ENCODE peak calls at places on chromosomes 12 and 14, in ten cellular contexts. One of them, this sample, is unnamed.

GRCh38 chr12:59698599-59698998 is 102.8 kb downstream of the SLC16A7 start:
- DNase-seq in KBM-7: no peak
- DNase-seq in posterior vena cava: no peak
- DNase-seq in HEK293T: no peak
- DNase-seq in stimulated activated CD8-positive, alpha-beta memory T cell treated with anti-CD3 and anti-CD28 coated beads, Interleukin-7, amount 100 ng/mL, for 1 hour: no peak
- DNase-seq in kidney tubule cell: no peak
- DNase-seq in SW480: no peak
- DNase-seq in T-helper 1 cell: no peak
- DNase-seq in HT1080: no peak
- DNase-seq in ACHN: no peak
- DNase-seq in this sample: peak

GRCh38 chr12:94644141-94644575 is 6.2 kb downstream of the TMCC3 start:
- DNase-seq in KBM-7: peak
- DNase-seq in posterior vena cava: no peak
- DNase-seq in HEK293T: no peak
- DNase-seq in stimulated activated CD8-positive, alpha-beta memory T cell treated with anti-CD3 and anti-CD28 coated beads, Interleukin-7, amount 100 ng/mL, for 1 hour: no peak
- DNase-seq in kidney tubule cell: peak
- DNase-seq in SW480: no peak
- DNase-seq in T-helper 1 cell: no peak
- DNase-seq in HT1080: peak
- DNase-seq in ACHN: peak
- DNase-seq in this sample: peak

GRCh38 chr12:86724716-86725115 is 468.5 kb upstream of the MGAT4C start:
- DNase-seq in KBM-7: no peak
- DNase-seq in posterior vena cava: no peak
- DNase-seq in HEK293T: no peak
- DNase-seq in stimulated activated CD8-positive, alpha-beta memory T cell treated with anti-CD3 and anti-CD28 coated beads, Interleukin-7, amount 100 ng/mL, for 1 hour: no peak
- DNase-seq in kidney tubule cell: no peak
- DNase-seq in SW480: no peak
- DNase-seq in T-helper 1 cell: no peak
- DNase-seq in HT1080: no peak
- DNase-seq in ACHN: no peak
- DNase-seq in this sample: no peak

GRCh38 chr12:132429932-132430643 is 59.9 kb upstream of the FBRSL1 start:
- DNase-seq in KBM-7: peak
- DNase-seq in posterior vena cava: no peak
- DNase-seq in HEK293T: no peak
- DNase-seq in stimulated activated CD8-positive, alpha-beta memory T cell treated with anti-CD3 and anti-CD28 coated beads, Interleukin-7, amount 100 ng/mL, for 1 hour: peak
- DNase-seq in kidney tubule cell: peak
- DNase-seq in SW480: peak
- DNase-seq in T-helper 1 cell: peak
- DNase-seq in HT1080: no peak
- DNase-seq in ACHN: peak
- DNase-seq in this sample: peak

GRCh38 chr12:96886998-96887677 is 19.9 kb upstream of the NEDD1 start:
- DNase-seq in KBM-7: no peak
- DNase-seq in posterior vena cava: no peak
- DNase-seq in HEK293T: no peak
- DNase-seq in stimulated activated CD8-positive, alpha-beta memory T cell treated with anti-CD3 and anti-CD28 coated beads, Interleukin-7, amount 100 ng/mL, for 1 hour: no peak
- DNase-seq in kidney tubule cell: no peak
- DNase-seq in SW480: no peak
- DNase-seq in T-helper 1 cell: no peak
- DNase-seq in HT1080: no peak
- DNase-seq in ACHN: no peak
- DNase-seq in this sample: no peak

GRCh38 chr12:5166976-5167375 is 123.3 kb downstream of the KCNA5 start:
- DNase-seq in KBM-7: no peak
- DNase-seq in posterior vena cava: no peak
- DNase-seq in HEK293T: no peak
- DNase-seq in stimulated activated CD8-positive, alpha-beta memory T cell treated with anti-CD3 and anti-CD28 coated beads, Interleukin-7, amount 100 ng/mL, for 1 hour: no peak
- DNase-seq in kidney tubule cell: peak
- DNase-seq in SW480: peak
- DNase-seq in T-helper 1 cell: no peak
- DNase-seq in HT1080: peak
- DNase-seq in ACHN: peak
- DNase-seq in this sample: no peak

GRCh38 chr12:107179883-107180282 is 86.5 kb upstream of the CRY1 start:
- DNase-seq in KBM-7: no peak
- DNase-seq in posterior vena cava: no peak
- DNase-seq in HEK293T: no peak
- DNase-seq in stimulated activated CD8-positive, alpha-beta memory T cell treated with anti-CD3 and anti-CD28 coated beads, Interleukin-7, amount 100 ng/mL, for 1 hour: no peak
- DNase-seq in kidney tubule cell: no peak
- DNase-seq in SW480: no peak
- DNase-seq in T-helper 1 cell: no peak
- DNase-seq in HT1080: peak
- DNase-seq in ACHN: no peak
- DNase-seq in this sample: peak

GRCh38 chr12:76422878-76423438 is 74.7 kb upstream of the BBS10 start:
- DNase-seq in KBM-7: no peak
- DNase-seq in posterior vena cava: no peak
- DNase-seq in HEK293T: peak
- DNase-seq in stimulated activated CD8-positive, alpha-beta memory T cell treated with anti-CD3 and anti-CD28 coated beads, Interleukin-7, amount 100 ng/mL, for 1 hour: no peak
- DNase-seq in kidney tubule cell: peak
- DNase-seq in SW480: no peak
- DNase-seq in T-helper 1 cell: no peak
- DNase-seq in HT1080: no peak
- DNase-seq in ACHN: no peak
- DNase-seq in this sample: peak

GRCh38 chr12:49545815-49546214 is 7.0 kb downstream of the KCNH3 start:
- DNase-seq in KBM-7: no peak
- DNase-seq in posterior vena cava: peak
- DNase-seq in HEK293T: no peak
- DNase-seq in stimulated activated CD8-positive, alpha-beta memory T cell treated with anti-CD3 and anti-CD28 coated beads, Interleukin-7, amount 100 ng/mL, for 1 hour: no peak
- DNase-seq in kidney tubule cell: no peak
- DNase-seq in SW480: no peak
- DNase-seq in T-helper 1 cell: no peak
- DNase-seq in HT1080: no peak
- DNase-seq in ACHN: no peak
- DNase-seq in this sample: no peak

GRCh38 chr12:34396006-34396860 is 373.9 kb downstream of the ALG10 start:
- DNase-seq in KBM-7: no peak
- DNase-seq in posterior vena cava: peak
- DNase-seq in HEK293T: no peak
- DNase-seq in stimulated activated CD8-positive, alpha-beta memory T cell treated with anti-CD3 and anti-CD28 coated beads, Interleukin-7, amount 100 ng/mL, for 1 hour: no peak
- DNase-seq in kidney tubule cell: no peak
- DNase-seq in SW480: no peak
- DNase-seq in T-helper 1 cell: peak
- DNase-seq in HT1080: no peak
- DNase-seq in ACHN: no peak
- DNase-seq in this sample: no peak

GRCh38 chr12:11882301-11883019 is 188.3 kb upstream of the BCL2L14 start:
- DNase-seq in KBM-7: no peak
- DNase-seq in posterior vena cava: no peak
- DNase-seq in HEK293T: no peak
- DNase-seq in stimulated activated CD8-positive, alpha-beta memory T cell treated with anti-CD3 and anti-CD28 coated beads, Interleukin-7, amount 100 ng/mL, for 1 hour: no peak
- DNase-seq in kidney tubule cell: peak
- DNase-seq in SW480: peak
- DNase-seq in T-helper 1 cell: no peak
- DNase-seq in HT1080: no peak
- DNase-seq in ACHN: peak
- DNase-seq in this sample: no peak

GRCh38 chr12:131682511-131682895 is 28.4 kb upstream of the SFSWAP start:
- DNase-seq in KBM-7: no peak
- DNase-seq in posterior vena cava: no peak
- DNase-seq in HEK293T: no peak
- DNase-seq in stimulated activated CD8-positive, alpha-beta memory T cell treated with anti-CD3 and anti-CD28 coated beads, Interleukin-7, amount 100 ng/mL, for 1 hour: no peak
- DNase-seq in kidney tubule cell: no peak
- DNase-seq in SW480: no peak
- DNase-seq in T-helper 1 cell: peak
- DNase-seq in HT1080: no peak
- DNase-seq in ACHN: no peak
- DNase-seq in this sample: no peak

GRCh38 chr14:96863327-96863985 is 66.3 kb downstream of the VRK1 start:
- DNase-seq in KBM-7: no peak
- DNase-seq in posterior vena cava: no peak
- DNase-seq in HEK293T: no peak
- DNase-seq in stimulated activated CD8-positive, alpha-beta memory T cell treated with anti-CD3 and anti-CD28 coated beads, Interleukin-7, amount 100 ng/mL, for 1 hour: no peak
- DNase-seq in kidney tubule cell: no peak
- DNase-seq in SW480: no peak
- DNase-seq in T-helper 1 cell: no peak
- DNase-seq in HT1080: no peak
- DNase-seq in ACHN: no peak
- DNase-seq in this sample: no peak

GRCh38 chr12:50112456-50113218 is 601 bp downstream of the COX14 start:
- DNase-seq in KBM-7: no peak
- DNase-seq in posterior vena cava: peak
- DNase-seq in HEK293T: peak
- DNase-seq in stimulated activated CD8-positive, alpha-beta memory T cell treated with anti-CD3 and anti-CD28 coated beads, Interleukin-7, amount 100 ng/mL, for 1 hour: no peak
- DNase-seq in kidney tubule cell: peak
- DNase-seq in SW480: peak
- DNase-seq in T-helper 1 cell: no peak
- DNase-seq in HT1080: no peak
- DNase-seq in ACHN: peak
- DNase-seq in this sample: no peak

GRCh38 chr12:32671930-32672785 is 6.9 kb upstream of the DNM1L start:
- DNase-seq in KBM-7: peak
- DNase-seq in posterior vena cava: no peak
- DNase-seq in HEK293T: peak
- DNase-seq in stimulated activated CD8-positive, alpha-beta memory T cell treated with anti-CD3 and anti-CD28 coated beads, Interleukin-7, amount 100 ng/mL, for 1 hour: no peak
- DNase-seq in kidney tubule cell: peak
- DNase-seq in SW480: peak
- DNase-seq in T-helper 1 cell: no peak
- DNase-seq in HT1080: peak
- DNase-seq in ACHN: peak
- DNase-seq in this sample: peak

GRCh38 chr12:15122349-15122748 is 98.9 kb downstream of the RERG start:
- DNase-seq in KBM-7: no peak
- DNase-seq in posterior vena cava: no peak
- DNase-seq in HEK293T: no peak
- DNase-seq in stimulated activated CD8-positive, alpha-beta memory T cell treated with anti-CD3 and anti-CD28 coated beads, Interleukin-7, amount 100 ng/mL, for 1 hour: no peak
- DNase-seq in kidney tubule cell: peak
- DNase-seq in SW480: no peak
- DNase-seq in T-helper 1 cell: no peak
- DNase-seq in HT1080: no peak
- DNase-seq in ACHN: no peak
- DNase-seq in this sample: no peak

GRCh38 chr12:64665506-64665905 is 55.2 kb downstream of the RASSF3 start:
- DNase-seq in KBM-7: peak
- DNase-seq in posterior vena cava: no peak
- DNase-seq in HEK293T: no peak
- DNase-seq in stimulated activated CD8-positive, alpha-beta memory T cell treated with anti-CD3 and anti-CD28 coated beads, Interleukin-7, amount 100 ng/mL, for 1 hour: no peak
- DNase-seq in kidney tubule cell: no peak
- DNase-seq in SW480: no peak
- DNase-seq in T-helper 1 cell: peak
- DNase-seq in HT1080: no peak
- DNase-seq in ACHN: no peak
- DNase-seq in this sample: no peak

GRCh38 chr12:116717466-116718457 is 20.1 kb downstream of the SPRING1 start:
- DNase-seq in KBM-7: no peak
- DNase-seq in posterior vena cava: peak
- DNase-seq in HEK293T: peak
- DNase-seq in stimulated activated CD8-positive, alpha-beta memory T cell treated with anti-CD3 and anti-CD28 coated beads, Interleukin-7, amount 100 ng/mL, for 1 hour: no peak
- DNase-seq in kidney tubule cell: peak
- DNase-seq in SW480: no peak
- DNase-seq in T-helper 1 cell: no peak
- DNase-seq in HT1080: no peak
- DNase-seq in ACHN: peak
- DNase-seq in this sample: no peak

GRCh38 chr12:118345355-118345754 is 27.4 kb downstream of the TAOK3 start:
- DNase-seq in KBM-7: peak
- DNase-seq in posterior vena cava: no peak
- DNase-seq in HEK293T: no peak
- DNase-seq in stimulated activated CD8-positive, alpha-beta memory T cell treated with anti-CD3 and anti-CD28 coated beads, Interleukin-7, amount 100 ng/mL, for 1 hour: no peak
- DNase-seq in kidney tubule cell: no peak
- DNase-seq in SW480: no peak
- DNase-seq in T-helper 1 cell: no peak
- DNase-seq in HT1080: no peak
- DNase-seq in ACHN: no peak
- DNase-seq in this sample: peak

GRCh38 chr12:111386891-111387290 is 18.0 kb upstream of the PHETA1 start:
- DNase-seq in KBM-7: no peak
- DNase-seq in posterior vena cava: no peak
- DNase-seq in HEK293T: no peak
- DNase-seq in stimulated activated CD8-positive, alpha-beta memory T cell treated with anti-CD3 and anti-CD28 coated beads, Interleukin-7, amount 100 ng/mL, for 1 hour: no peak
- DNase-seq in kidney tubule cell: peak
- DNase-seq in SW480: no peak
- DNase-seq in T-helper 1 cell: no peak
- DNase-seq in HT1080: no peak
- DNase-seq in ACHN: no peak
- DNase-seq in this sample: no peak

GRCh38 chr12:94261781-94262180 is 113.4 kb downstream of the PLXNC1 start:
- DNase-seq in KBM-7: no peak
- DNase-seq in posterior vena cava: no peak
- DNase-seq in HEK293T: no peak
- DNase-seq in stimulated activated CD8-positive, alpha-beta memory T cell treated with anti-CD3 and anti-CD28 coated beads, Interleukin-7, amount 100 ng/mL, for 1 hour: no peak
- DNase-seq in kidney tubule cell: no peak
- DNase-seq in SW480: no peak
- DNase-seq in T-helper 1 cell: no peak
- DNase-seq in HT1080: no peak
- DNase-seq in ACHN: no peak
- DNase-seq in this sample: no peak

GRCh38 chr12:5661820-5662219 is 229.9 kb downstream of the NTF3 start:
- DNase-seq in KBM-7: no peak
- DNase-seq in posterior vena cava: no peak
- DNase-seq in HEK293T: no peak
- DNase-seq in stimulated activated CD8-positive, alpha-beta memory T cell treated with anti-CD3 and anti-CD28 coated beads, Interleukin-7, amount 100 ng/mL, for 1 hour: no peak
- DNase-seq in kidney tubule cell: no peak
- DNase-seq in SW480: no peak
- DNase-seq in T-helper 1 cell: no peak
- DNase-seq in HT1080: no peak
- DNase-seq in ACHN: no peak
- DNase-seq in this sample: no peak

GRCh38 chr14:53399057-53399456 is 245.9 kb upstream of the DDHD1 start:
- DNase-seq in KBM-7: peak
- DNase-seq in posterior vena cava: no peak
- DNase-seq in HEK293T: peak
- DNase-seq in stimulated activated CD8-positive, alpha-beta memory T cell treated with anti-CD3 and anti-CD28 coated beads, Interleukin-7, amount 100 ng/mL, for 1 hour: no peak
- DNase-seq in kidney tubule cell: peak
- DNase-seq in SW480: no peak
- DNase-seq in T-helper 1 cell: no peak
- DNase-seq in HT1080: peak
- DNase-seq in ACHN: no peak
- DNase-seq in this sample: peak

GRCh38 chr14:69784942-69785341 is 12.1 kb downstream of the SLC10A1 start:
- DNase-seq in KBM-7: no peak
- DNase-seq in posterior vena cava: no peak
- DNase-seq in HEK293T: no peak
- DNase-seq in stimulated activated CD8-positive, alpha-beta memory T cell treated with anti-CD3 and anti-CD28 coated beads, Interleukin-7, amount 100 ng/mL, for 1 hour: no peak
- DNase-seq in kidney tubule cell: no peak
- DNase-seq in SW480: no peak
- DNase-seq in T-helper 1 cell: no peak
- DNase-seq in HT1080: no peak
- DNase-seq in ACHN: no peak
- DNase-seq in this sample: no peak

GRCh38 chr14:94816113-94816512 is 46.2 kb upstream of the GSC start:
- DNase-seq in KBM-7: no peak
- DNase-seq in posterior vena cava: no peak
- DNase-seq in HEK293T: no peak
- DNase-seq in stimulated activated CD8-positive, alpha-beta memory T cell treated with anti-CD3 and anti-CD28 coated beads, Interleukin-7, amount 100 ng/mL, for 1 hour: no peak
- DNase-seq in kidney tubule cell: no peak
- DNase-seq in SW480: peak
- DNase-seq in T-helper 1 cell: no peak
- DNase-seq in HT1080: no peak
- DNase-seq in ACHN: no peak
- DNase-seq in this sample: no peak

GRCh38 chr12:86727151-86727550 is 471.0 kb upstream of the MGAT4C start:
- DNase-seq in KBM-7: no peak
- DNase-seq in posterior vena cava: no peak
- DNase-seq in HEK293T: peak
- DNase-seq in stimulated activated CD8-positive, alpha-beta memory T cell treated with anti-CD3 and anti-CD28 coated beads, Interleukin-7, amount 100 ng/mL, for 1 hour: no peak
- DNase-seq in kidney tubule cell: peak
- DNase-seq in SW480: no peak
- DNase-seq in T-helper 1 cell: no peak
- DNase-seq in HT1080: no peak
- DNase-seq in ACHN: no peak
- DNase-seq in this sample: no peak

GRCh38 chr14:24366375-24366663 is 1.7 kb upstream of the NFATC4 start:
- DNase-seq in KBM-7: no peak
- DNase-seq in posterior vena cava: no peak
- DNase-seq in HEK293T: no peak
- DNase-seq in stimulated activated CD8-positive, alpha-beta memory T cell treated with anti-CD3 and anti-CD28 coated beads, Interleukin-7, amount 100 ng/mL, for 1 hour: no peak
- DNase-seq in kidney tubule cell: no peak
- DNase-seq in SW480: no peak
- DNase-seq in T-helper 1 cell: no peak
- DNase-seq in HT1080: no peak
- DNase-seq in ACHN: no peak
- DNase-seq in this sample: no peak

GRCh38 chr12:130747867-130748740 is 32.0 kb upstream of the RIMBP2 start:
- DNase-seq in KBM-7: peak
- DNase-seq in posterior vena cava: peak
- DNase-seq in HEK293T: peak
- DNase-seq in stimulated activated CD8-positive, alpha-beta memory T cell treated with anti-CD3 and anti-CD28 coated beads, Interleukin-7, amount 100 ng/mL, for 1 hour: peak
- DNase-seq in kidney tubule cell: peak
- DNase-seq in SW480: peak
- DNase-seq in T-helper 1 cell: peak
- DNase-seq in HT1080: peak
- DNase-seq in ACHN: peak
- DNase-seq in this sample: peak